ENCODE peak calls at places on chromosome 16, in nine cellular contexts. One of them, this sample, is unnamed.

GRCh38 chr16:9159839-9160550 is 68.6 kb downstream of the HAPSTR1 start:
- DNase-seq in CD8-positive, alpha-beta T cell: no peak
- DNase-seq in testis: peak
- DNase-seq in lower lobe of right lung: peak
- DNase-seq in ovary: no peak
- DNase-seq in psoas muscle: no peak
- DNase-seq in endothelial cell of umbilical vein: peak
- DNase-seq in left ventricle myocardium inferior: peak
- DNase-seq in tibial nerve: peak
- DNase-seq in this sample: peak

GRCh38 chr16:79997257-79997656 is 396.7 kb upstream of the MAF start:
- DNase-seq in CD8-positive, alpha-beta T cell: no peak
- DNase-seq in testis: peak
- DNase-seq in lower lobe of right lung: no peak
- DNase-seq in ovary: no peak
- DNase-seq in psoas muscle: no peak
- DNase-seq in endothelial cell of umbilical vein: peak
- DNase-seq in left ventricle myocardium inferior: no peak
- DNase-seq in tibial nerve: no peak
- DNase-seq in this sample: no peak

GRCh38 chr16:30953511-30954124 is 3.9 kb upstream of the SETD1A start:
- DNase-seq in CD8-positive, alpha-beta T cell: peak
- DNase-seq in testis: peak
- DNase-seq in lower lobe of right lung: peak
- DNase-seq in ovary: peak
- DNase-seq in psoas muscle: peak
- DNase-seq in endothelial cell of umbilical vein: peak
- DNase-seq in left ventricle myocardium inferior: no peak
- DNase-seq in tibial nerve: peak
- DNase-seq in this sample: no peak

GRCh38 chr16:79218358-79218757 is 382.2 kb downstream of the MAF start:
- DNase-seq in CD8-positive, alpha-beta T cell: no peak
- DNase-seq in testis: no peak
- DNase-seq in lower lobe of right lung: no peak
- DNase-seq in ovary: no peak
- DNase-seq in psoas muscle: no peak
- DNase-seq in endothelial cell of umbilical vein: no peak
- DNase-seq in left ventricle myocardium inferior: no peak
- DNase-seq in tibial nerve: no peak
- DNase-seq in this sample: no peak

GRCh38 chr16:20803561-20804214 is 2.6 kb downstream of the ERI2 start:
- DNase-seq in CD8-positive, alpha-beta T cell: no peak
- DNase-seq in testis: no peak
- DNase-seq in lower lobe of right lung: no peak
- DNase-seq in ovary: no peak
- DNase-seq in psoas muscle: no peak
- DNase-seq in endothelial cell of umbilical vein: no peak
- DNase-seq in left ventricle myocardium inferior: no peak
- DNase-seq in tibial nerve: no peak
- DNase-seq in this sample: no peak

GRCh38 chr16:29024280-29024679 is 39.4 kb downstream of the LAT start:
- DNase-seq in CD8-positive, alpha-beta T cell: no peak
- DNase-seq in testis: no peak
- DNase-seq in lower lobe of right lung: no peak
- DNase-seq in ovary: no peak
- DNase-seq in psoas muscle: no peak
- DNase-seq in endothelial cell of umbilical vein: no peak
- DNase-seq in left ventricle myocardium inferior: no peak
- DNase-seq in tibial nerve: no peak
- DNase-seq in this sample: no peak

GRCh38 chr16:19008245-19008644 is 24.5 kb downstream of the TMC7 start:
- DNase-seq in CD8-positive, alpha-beta T cell: no peak
- DNase-seq in testis: no peak
- DNase-seq in lower lobe of right lung: no peak
- DNase-seq in ovary: no peak
- DNase-seq in psoas muscle: no peak
- DNase-seq in endothelial cell of umbilical vein: no peak
- DNase-seq in left ventricle myocardium inferior: no peak
- DNase-seq in tibial nerve: no peak
- DNase-seq in this sample: no peak

GRCh38 chr16:16042076-16042475 is 92.7 kb downstream of the ABCC1 start:
- DNase-seq in CD8-positive, alpha-beta T cell: no peak
- DNase-seq in testis: peak
- DNase-seq in lower lobe of right lung: peak
- DNase-seq in ovary: no peak
- DNase-seq in psoas muscle: no peak
- DNase-seq in endothelial cell of umbilical vein: peak
- DNase-seq in left ventricle myocardium inferior: peak
- DNase-seq in tibial nerve: no peak
- DNase-seq in this sample: no peak

GRCh38 chr16:21603920-21604319 is 4.5 kb downstream of the METTL9 start:
- DNase-seq in CD8-positive, alpha-beta T cell: no peak
- DNase-seq in testis: no peak
- DNase-seq in lower lobe of right lung: no peak
- DNase-seq in ovary: no peak
- DNase-seq in psoas muscle: no peak
- DNase-seq in endothelial cell of umbilical vein: no peak
- DNase-seq in left ventricle myocardium inferior: no peak
- DNase-seq in tibial nerve: no peak
- DNase-seq in this sample: no peak

GRCh38 chr16:22092143-22092933 is at the start of gene VWA3A:
- DNase-seq in CD8-positive, alpha-beta T cell: no peak
- DNase-seq in testis: no peak
- DNase-seq in lower lobe of right lung: no peak
- DNase-seq in ovary: no peak
- DNase-seq in psoas muscle: no peak
- DNase-seq in endothelial cell of umbilical vein: peak
- DNase-seq in left ventricle myocardium inferior: no peak
- DNase-seq in tibial nerve: no peak
- DNase-seq in this sample: no peak

GRCh38 chr16:29107299-29107698 is 122.4 kb downstream of the LAT start:
- DNase-seq in CD8-positive, alpha-beta T cell: no peak
- DNase-seq in testis: no peak
- DNase-seq in lower lobe of right lung: no peak
- DNase-seq in ovary: no peak
- DNase-seq in psoas muscle: no peak
- DNase-seq in endothelial cell of umbilical vein: no peak
- DNase-seq in left ventricle myocardium inferior: no peak
- DNase-seq in tibial nerve: no peak
- DNase-seq in this sample: peak

GRCh38 chr16:19437280-19437679 is 19.6 kb downstream of the TMC5 start:
- DNase-seq in CD8-positive, alpha-beta T cell: no peak
- DNase-seq in testis: no peak
- DNase-seq in lower lobe of right lung: no peak
- DNase-seq in ovary: no peak
- DNase-seq in psoas muscle: no peak
- DNase-seq in endothelial cell of umbilical vein: no peak
- DNase-seq in left ventricle myocardium inferior: no peak
- DNase-seq in tibial nerve: no peak
- DNase-seq in this sample: no peak

GRCh38 chr16:77825196-77825595 is 36.8 kb downstream of the VAT1L start:
- DNase-seq in CD8-positive, alpha-beta T cell: no peak
- DNase-seq in testis: no peak
- DNase-seq in lower lobe of right lung: no peak
- DNase-seq in ovary: no peak
- DNase-seq in psoas muscle: no peak
- DNase-seq in endothelial cell of umbilical vein: no peak
- DNase-seq in left ventricle myocardium inferior: no peak
- DNase-seq in tibial nerve: no peak
- DNase-seq in this sample: no peak

GRCh38 chr16:66928702-66929388 is 3.5 kb upstream of the RRAD start:
- DNase-seq in CD8-positive, alpha-beta T cell: no peak
- DNase-seq in testis: peak
- DNase-seq in lower lobe of right lung: no peak
- DNase-seq in ovary: no peak
- DNase-seq in psoas muscle: peak
- DNase-seq in endothelial cell of umbilical vein: no peak
- DNase-seq in left ventricle myocardium inferior: no peak
- DNase-seq in tibial nerve: no peak
- DNase-seq in this sample: no peak

GRCh38 chr16:31700530-31701388 is 172.8 kb upstream of the ZNF267 start:
- DNase-seq in CD8-positive, alpha-beta T cell: peak
- DNase-seq in testis: peak
- DNase-seq in lower lobe of right lung: peak
- DNase-seq in ovary: peak
- DNase-seq in psoas muscle: peak
- DNase-seq in endothelial cell of umbilical vein: no peak
- DNase-seq in left ventricle myocardium inferior: peak
- DNase-seq in tibial nerve: peak
- DNase-seq in this sample: peak

GRCh38 chr16:50323335-50324011 is 45.3 kb downstream of the BRD7 start:
- DNase-seq in CD8-positive, alpha-beta T cell: no peak
- DNase-seq in testis: no peak
- DNase-seq in lower lobe of right lung: no peak
- DNase-seq in ovary: no peak
- DNase-seq in psoas muscle: no peak
- DNase-seq in endothelial cell of umbilical vein: peak
- DNase-seq in left ventricle myocardium inferior: no peak
- DNase-seq in tibial nerve: peak
- DNase-seq in this sample: no peak

GRCh38 chr16:84652565-84652964 is 4.3 kb downstream of the KLHL36 start:
- DNase-seq in CD8-positive, alpha-beta T cell: peak
- DNase-seq in testis: no peak
- DNase-seq in lower lobe of right lung: no peak
- DNase-seq in ovary: no peak
- DNase-seq in psoas muscle: no peak
- DNase-seq in endothelial cell of umbilical vein: no peak
- DNase-seq in left ventricle myocardium inferior: no peak
- DNase-seq in tibial nerve: no peak
- DNase-seq in this sample: no peak

GRCh38 chr16:84650062-84650991 is 2.0 kb downstream of the KLHL36 start:
- DNase-seq in CD8-positive, alpha-beta T cell: no peak
- DNase-seq in testis: peak
- DNase-seq in lower lobe of right lung: no peak
- DNase-seq in ovary: no peak
- DNase-seq in psoas muscle: no peak
- DNase-seq in endothelial cell of umbilical vein: no peak
- DNase-seq in left ventricle myocardium inferior: no peak
- DNase-seq in tibial nerve: no peak
- DNase-seq in this sample: no peak

GRCh38 chr16:84647830-84648594 is at the start of gene KLHL36:
- DNase-seq in CD8-positive, alpha-beta T cell: peak
- DNase-seq in testis: peak
- DNase-seq in lower lobe of right lung: peak
- DNase-seq in ovary: peak
- DNase-seq in psoas muscle: peak
- DNase-seq in endothelial cell of umbilical vein: peak
- DNase-seq in left ventricle myocardium inferior: peak
- DNase-seq in tibial nerve: peak
- DNase-seq in this sample: peak

GRCh38 chr16:84649511-84649861 is 1.2 kb downstream of the KLHL36 start:
- DNase-seq in CD8-positive, alpha-beta T cell: no peak
- DNase-seq in testis: peak
- DNase-seq in lower lobe of right lung: no peak
- DNase-seq in ovary: no peak
- DNase-seq in psoas muscle: no peak
- DNase-seq in endothelial cell of umbilical vein: no peak
- DNase-seq in left ventricle myocardium inferior: no peak
- DNase-seq in tibial nerve: no peak
- DNase-seq in this sample: no peak

DNA sequence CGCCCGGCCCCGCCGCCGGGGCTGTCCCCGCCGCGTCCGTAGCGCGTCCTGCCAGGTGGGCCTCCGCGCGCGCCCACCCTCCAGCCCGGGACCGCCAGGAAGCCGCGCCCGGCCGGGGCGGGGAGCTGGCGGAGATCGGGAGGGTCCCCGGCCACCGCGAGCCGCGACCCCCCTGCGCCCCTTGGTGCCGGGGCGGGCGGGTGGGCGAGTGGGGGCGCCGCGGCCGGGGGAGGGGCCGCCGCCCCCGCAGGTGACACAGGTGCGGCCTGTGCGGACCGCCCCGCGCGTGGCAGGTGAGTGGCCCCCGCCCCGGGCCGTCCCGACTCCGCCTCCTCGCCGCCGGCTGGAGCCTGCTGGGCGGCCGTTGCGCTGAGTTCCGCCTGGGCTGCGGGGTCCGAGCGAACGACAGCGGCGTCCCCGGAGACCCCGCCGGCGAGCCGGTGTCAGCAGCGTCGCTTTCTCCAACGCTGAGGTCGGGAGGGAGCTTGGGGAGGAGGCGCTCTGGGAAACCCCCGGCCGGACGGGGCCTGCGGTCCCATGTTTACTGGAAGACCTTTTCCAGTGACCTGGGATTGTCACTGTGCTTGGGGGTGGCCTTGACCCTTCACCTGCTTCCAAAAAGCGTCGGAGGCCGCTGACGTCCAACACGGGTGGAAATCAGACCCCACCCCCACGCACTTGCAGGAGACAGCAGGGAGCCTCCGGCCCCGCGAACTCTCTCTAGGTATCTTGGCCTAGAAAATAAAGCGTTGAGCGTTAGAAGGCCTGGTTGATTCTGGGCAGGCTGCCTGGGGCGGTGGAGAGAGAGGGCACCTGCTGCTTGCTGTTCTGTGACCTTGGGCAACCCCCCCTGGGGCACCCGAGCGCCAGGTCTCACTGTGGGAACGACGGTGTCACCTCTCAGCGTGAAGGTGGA is 542 bp downstream of the KLHL36 start:
- DNase-seq in CD8-positive, alpha-beta T cell: no peak
- DNase-seq in testis: peak
- DNase-seq in lower lobe of right lung: peak
- DNase-seq in ovary: peak
- DNase-seq in psoas muscle: peak
- DNase-seq in endothelial cell of umbilical vein: no peak
- DNase-seq in left ventricle myocardium inferior: peak
- DNase-seq in tibial nerve: peak
- DNase-seq in this sample: peak
- H3K27ac ChIP-seq in CD8-positive, alpha-beta T cell: peak
- H3K27ac ChIP-seq in testis: peak
- H3K27ac ChIP-seq in lower lobe of right lung: peak
- H3K27ac ChIP-seq in ovary: peak
- H3K27ac ChIP-seq in psoas muscle: peak
- H3K27ac ChIP-seq in endothelial cell of umbilical vein: no peak
- H3K27ac ChIP-seq in left ventricle myocardium inferior: peak
- H3K27ac ChIP-seq in tibial nerve: peak
- H3K27ac ChIP-seq in this sample: peak

GRCh38 chr16:58138852-58139251 is 9.7 kb upstream of the CFAP20 start:
- DNase-seq in CD8-positive, alpha-beta T cell: no peak
- DNase-seq in testis: no peak
- DNase-seq in lower lobe of right lung: no peak
- DNase-seq in ovary: no peak
- DNase-seq in psoas muscle: no peak
- DNase-seq in endothelial cell of umbilical vein: no peak
- DNase-seq in left ventricle myocardium inferior: no peak
- DNase-seq in tibial nerve: no peak
- DNase-seq in this sample: no peak
- H3K4me3 ChIP-seq in CD8-positive, alpha-beta T cell: no peak
- H3K4me3 ChIP-seq in testis: no peak
- H3K4me3 ChIP-seq in lower lobe of right lung: no peak
- H3K4me3 ChIP-seq in ovary: no peak
- H3K4me3 ChIP-seq in psoas muscle: no peak
- H3K4me3 ChIP-seq in endothelial cell of umbilical vein: no peak
- H3K4me3 ChIP-seq in left ventricle myocardium inferior: no peak
- H3K4me3 ChIP-seq in tibial nerve: no peak
- H3K4me3 ChIP-seq in this sample: no peak

GRCh38 chr16:4404247-4404966 is 12.0 kb downstream of the CORO7 start:
- DNase-seq in CD8-positive, alpha-beta T cell: no peak
- DNase-seq in testis: peak
- DNase-seq in lower lobe of right lung: peak
- DNase-seq in ovary: peak
- DNase-seq in psoas muscle: no peak
- DNase-seq in endothelial cell of umbilical vein: peak
- DNase-seq in left ventricle myocardium inferior: peak
- DNase-seq in tibial nerve: peak
- DNase-seq in this sample: no peak
- TF ChIP-seq CTCF in CD8-positive, alpha-beta T cell: peak
- TF ChIP-seq CTCF in testis: peak
- TF ChIP-seq CTCF in lower lobe of right lung: peak
- TF ChIP-seq CTCF in ovary: peak
- TF ChIP-seq CTCF in psoas muscle: peak
- TF ChIP-seq CTCF in endothelial cell of umbilical vein: peak
- TF ChIP-seq CTCF in left ventricle myocardium inferior: peak
- TF ChIP-seq CTCF in tibial nerve: peak
- TF ChIP-seq CTCF in this sample: peak

GRCh38 chr16:1289480-1289872 is 20.0 kb upstream of the UBE2I start:
- DNase-seq in CD8-positive, alpha-beta T cell: no peak
- DNase-seq in testis: no peak
- DNase-seq in lower lobe of right lung: no peak
- DNase-seq in ovary: no peak
- DNase-seq in psoas muscle: no peak
- DNase-seq in endothelial cell of umbilical vein: no peak
- DNase-seq in left ventricle myocardium inferior: no peak
- DNase-seq in tibial nerve: no peak
- DNase-seq in this sample: no peak
- H3K27ac ChIP-seq in CD8-positive, alpha-beta T cell: no peak
- H3K27ac ChIP-seq in testis: no peak
- H3K27ac ChIP-seq in lower lobe of right lung: no peak
- H3K27ac ChIP-seq in ovary: no peak
- H3K27ac ChIP-seq in psoas muscle: no peak
- H3K27ac ChIP-seq in endothelial cell of umbilical vein: no peak
- H3K27ac ChIP-seq in left ventricle myocardium inferior: no peak
- H3K27ac ChIP-seq in tibial nerve: no peak
- H3K27ac ChIP-seq in this sample: no peak

This sample was measured in left lung.